ENCODE peak calls at places on chromosomes 16 and 17, in eight cellular contexts. One of them, this sample, is unnamed. For H3K4me1, H3K9me3 and H3K27me3, the result is how much of the 10 kb centered on the place peaks cover.

GRCh38 chr17:4837471-4838305 is 4.5 kb downstream of the MINK1 start:
- DNase-seq in fibroblast of lung: no peak
- DNase-seq in GM23248: no peak
- DNase-seq in cardiac muscle cell: no peak
- DNase-seq in effector memory CD4-positive, alpha-beta T cell: no peak
- DNase-seq in tibial nerve: no peak
- DNase-seq in esophagus squamous epithelium: no peak
- DNase-seq in adipocyte: no peak
- DNase-seq in this sample: no peak

GRCh38 chr17:71500761-71501555 is 619.9 kb upstream of the SOX9 start:
- DNase-seq in fibroblast of lung: no peak
- DNase-seq in GM23248: peak
- DNase-seq in cardiac muscle cell: peak
- DNase-seq in effector memory CD4-positive, alpha-beta T cell: no peak
- DNase-seq in tibial nerve: no peak
- DNase-seq in esophagus squamous epithelium: no peak
- DNase-seq in adipocyte: peak
- DNase-seq in this sample: no peak

GRCh38 chr17:59859444-59860025 is 33.2 kb downstream of the TUBD1 start:
- DNase-seq in fibroblast of lung: peak
- DNase-seq in GM23248: peak
- DNase-seq in cardiac muscle cell: peak
- DNase-seq in effector memory CD4-positive, alpha-beta T cell: no peak
- DNase-seq in tibial nerve: no peak
- DNase-seq in esophagus squamous epithelium: no peak
- DNase-seq in adipocyte: peak
- DNase-seq in this sample: no peak

GRCh38 chr16:1420111-1420539 is 422 bp downstream of the UQCC4 start:
- DNase-seq in fibroblast of lung: no peak
- DNase-seq in GM23248: peak
- DNase-seq in cardiac muscle cell: no peak
- DNase-seq in effector memory CD4-positive, alpha-beta T cell: no peak
- DNase-seq in tibial nerve: no peak
- DNase-seq in esophagus squamous epithelium: no peak
- DNase-seq in adipocyte: peak
- DNase-seq in this sample: no peak

GRCh38 chr16:89312194-89312593 is 94.7 kb downstream of the ZNF778 start:
- DNase-seq in fibroblast of lung: no peak
- DNase-seq in GM23248: no peak
- DNase-seq in cardiac muscle cell: no peak
- DNase-seq in effector memory CD4-positive, alpha-beta T cell: no peak
- DNase-seq in tibial nerve: no peak
- DNase-seq in esophagus squamous epithelium: no peak
- DNase-seq in adipocyte: no peak
- DNase-seq in this sample: no peak

GRCh38 chr17:60598001-60598736 is 1.8 kb upstream of the PPM1D start:
- DNase-seq in fibroblast of lung: no peak
- DNase-seq in GM23248: no peak
- DNase-seq in cardiac muscle cell: no peak
- DNase-seq in effector memory CD4-positive, alpha-beta T cell: no peak
- DNase-seq in tibial nerve: no peak
- DNase-seq in esophagus squamous epithelium: no peak
- DNase-seq in adipocyte: no peak
- DNase-seq in this sample: peak

GRCh38 chr17:40499551-40500189 is 1.8 kb downstream of the TNS4 start:
- DNase-seq in fibroblast of lung: peak
- DNase-seq in GM23248: peak
- DNase-seq in cardiac muscle cell: peak
- DNase-seq in effector memory CD4-positive, alpha-beta T cell: no peak
- DNase-seq in tibial nerve: peak
- DNase-seq in esophagus squamous epithelium: no peak
- DNase-seq in adipocyte: peak
- DNase-seq in this sample: peak

GRCh38 chr16:68893710-68894705 is 50.7 kb downstream of the TANGO6 start:
- DNase-seq in fibroblast of lung: peak
- DNase-seq in GM23248: peak
- DNase-seq in cardiac muscle cell: peak
- DNase-seq in effector memory CD4-positive, alpha-beta T cell: no peak
- DNase-seq in tibial nerve: no peak
- DNase-seq in esophagus squamous epithelium: no peak
- DNase-seq in adipocyte: no peak
- DNase-seq in this sample: no peak

GRCh38 chr16:64858076-64858475 is 263.8 kb downstream of the CDH11 start:
- DNase-seq in fibroblast of lung: peak
- DNase-seq in GM23248: peak
- DNase-seq in cardiac muscle cell: no peak
- DNase-seq in effector memory CD4-positive, alpha-beta T cell: no peak
- DNase-seq in tibial nerve: no peak
- DNase-seq in esophagus squamous epithelium: no peak
- DNase-seq in adipocyte: peak
- DNase-seq in this sample: no peak

GRCh38 chr16:29230671-29231091 is 175.8 kb downstream of the NPIPB11 start:
- DNase-seq in fibroblast of lung: peak
- DNase-seq in GM23248: peak
- DNase-seq in cardiac muscle cell: peak
- DNase-seq in effector memory CD4-positive, alpha-beta T cell: no peak
- DNase-seq in tibial nerve: no peak
- DNase-seq in esophagus squamous epithelium: no peak
- DNase-seq in adipocyte: peak
- DNase-seq in this sample: no peak

GRCh38 chr16:79997257-79997656 is 396.7 kb upstream of the MAF start:
- DNase-seq in fibroblast of lung: peak
- DNase-seq in GM23248: peak
- DNase-seq in cardiac muscle cell: peak
- DNase-seq in effector memory CD4-positive, alpha-beta T cell: no peak
- DNase-seq in tibial nerve: no peak
- DNase-seq in esophagus squamous epithelium: no peak
- DNase-seq in adipocyte: peak
- DNase-seq in this sample: no peak

GRCh38 chr16:67407788-67408452 is 8.4 kb downstream of the ZDHHC1 start:
- DNase-seq in fibroblast of lung: no peak
- DNase-seq in GM23248: no peak
- DNase-seq in cardiac muscle cell: no peak
- DNase-seq in effector memory CD4-positive, alpha-beta T cell: no peak
- DNase-seq in tibial nerve: no peak
- DNase-seq in esophagus squamous epithelium: no peak
- DNase-seq in adipocyte: no peak
- DNase-seq in this sample: no peak

GRCh38 chr16:82660078-82660645 is 33.4 kb downstream of the CDH13 start:
- DNase-seq in fibroblast of lung: peak
- DNase-seq in GM23248: peak
- DNase-seq in cardiac muscle cell: peak
- DNase-seq in effector memory CD4-positive, alpha-beta T cell: peak
- DNase-seq in tibial nerve: no peak
- DNase-seq in esophagus squamous epithelium: no peak
- DNase-seq in adipocyte: peak
- DNase-seq in this sample: no peak

GRCh38 chr17:561118-561517 is 153.5 kb downstream of the VPS53 start:
- DNase-seq in fibroblast of lung: peak
- DNase-seq in GM23248: peak
- DNase-seq in cardiac muscle cell: peak
- DNase-seq in effector memory CD4-positive, alpha-beta T cell: no peak
- DNase-seq in tibial nerve: no peak
- DNase-seq in esophagus squamous epithelium: no peak
- DNase-seq in adipocyte: peak
- DNase-seq in this sample: no peak

GRCh38 chr17:77729587-77729986 is 228.9 kb upstream of the TNRC6C start:
- DNase-seq in fibroblast of lung: no peak
- DNase-seq in GM23248: no peak
- DNase-seq in cardiac muscle cell: no peak
- DNase-seq in effector memory CD4-positive, alpha-beta T cell: no peak
- DNase-seq in tibial nerve: no peak
- DNase-seq in esophagus squamous epithelium: no peak
- DNase-seq in adipocyte: no peak
- DNase-seq in this sample: no peak

GRCh38 chr16:483351-484075 is 44.0 kb upstream of the CAPN15 start:
- DNase-seq in fibroblast of lung: no peak
- DNase-seq in GM23248: no peak
- DNase-seq in cardiac muscle cell: peak
- DNase-seq in effector memory CD4-positive, alpha-beta T cell: no peak
- DNase-seq in tibial nerve: no peak
- DNase-seq in esophagus squamous epithelium: no peak
- DNase-seq in adipocyte: no peak
- DNase-seq in this sample: no peak

GRCh38 chr17:46851029-46851741 is at the start of gene WNT9B:
- DNase-seq in fibroblast of lung: no peak
- DNase-seq in GM23248: peak
- DNase-seq in cardiac muscle cell: no peak
- DNase-seq in effector memory CD4-positive, alpha-beta T cell: no peak
- DNase-seq in tibial nerve: no peak
- DNase-seq in esophagus squamous epithelium: no peak
- DNase-seq in adipocyte: peak
- DNase-seq in this sample: peak

GRCh38 chr16:85120006-85120340 is 7.7 kb upstream of the CIBAR2 start:
- DNase-seq in fibroblast of lung: no peak
- DNase-seq in GM23248: no peak
- DNase-seq in cardiac muscle cell: no peak
- DNase-seq in effector memory CD4-positive, alpha-beta T cell: no peak
- DNase-seq in tibial nerve: no peak
- DNase-seq in esophagus squamous epithelium: no peak
- DNase-seq in adipocyte: no peak
- DNase-seq in this sample: no peak

GRCh38 chr16:5509794-5510193 is 412.2 kb upstream of the EEF2KMT start:
- DNase-seq in fibroblast of lung: no peak
- DNase-seq in GM23248: no peak
- DNase-seq in cardiac muscle cell: no peak
- DNase-seq in effector memory CD4-positive, alpha-beta T cell: no peak
- DNase-seq in tibial nerve: no peak
- DNase-seq in esophagus squamous epithelium: no peak
- DNase-seq in adipocyte: no peak
- DNase-seq in this sample: peak

GRCh38 chr16:10897134-10897533 is 20.1 kb downstream of the CIITA start:
- DNase-seq in fibroblast of lung: no peak
- DNase-seq in GM23248: no peak
- DNase-seq in cardiac muscle cell: no peak
- DNase-seq in effector memory CD4-positive, alpha-beta T cell: no peak
- DNase-seq in tibial nerve: no peak
- DNase-seq in esophagus squamous epithelium: no peak
- DNase-seq in adipocyte: no peak
- DNase-seq in this sample: no peak

GRCh38 chr16:68074850-68075249 is 10.3 kb upstream of the NFATC3 start:
- DNase-seq in fibroblast of lung: no peak
- DNase-seq in GM23248: no peak
- DNase-seq in cardiac muscle cell: no peak
- DNase-seq in effector memory CD4-positive, alpha-beta T cell: peak
- DNase-seq in tibial nerve: no peak
- DNase-seq in esophagus squamous epithelium: peak
- DNase-seq in adipocyte: no peak
- DNase-seq in this sample: no peak

GRCh38 chr17:38893113-38893512 is 23.3 kb downstream of the LASP1 start:
- DNase-seq in fibroblast of lung: no peak
- DNase-seq in GM23248: no peak
- DNase-seq in cardiac muscle cell: no peak
- DNase-seq in effector memory CD4-positive, alpha-beta T cell: no peak
- DNase-seq in tibial nerve: no peak
- DNase-seq in esophagus squamous epithelium: no peak
- DNase-seq in adipocyte: no peak
- DNase-seq in this sample: no peak

DNA sequence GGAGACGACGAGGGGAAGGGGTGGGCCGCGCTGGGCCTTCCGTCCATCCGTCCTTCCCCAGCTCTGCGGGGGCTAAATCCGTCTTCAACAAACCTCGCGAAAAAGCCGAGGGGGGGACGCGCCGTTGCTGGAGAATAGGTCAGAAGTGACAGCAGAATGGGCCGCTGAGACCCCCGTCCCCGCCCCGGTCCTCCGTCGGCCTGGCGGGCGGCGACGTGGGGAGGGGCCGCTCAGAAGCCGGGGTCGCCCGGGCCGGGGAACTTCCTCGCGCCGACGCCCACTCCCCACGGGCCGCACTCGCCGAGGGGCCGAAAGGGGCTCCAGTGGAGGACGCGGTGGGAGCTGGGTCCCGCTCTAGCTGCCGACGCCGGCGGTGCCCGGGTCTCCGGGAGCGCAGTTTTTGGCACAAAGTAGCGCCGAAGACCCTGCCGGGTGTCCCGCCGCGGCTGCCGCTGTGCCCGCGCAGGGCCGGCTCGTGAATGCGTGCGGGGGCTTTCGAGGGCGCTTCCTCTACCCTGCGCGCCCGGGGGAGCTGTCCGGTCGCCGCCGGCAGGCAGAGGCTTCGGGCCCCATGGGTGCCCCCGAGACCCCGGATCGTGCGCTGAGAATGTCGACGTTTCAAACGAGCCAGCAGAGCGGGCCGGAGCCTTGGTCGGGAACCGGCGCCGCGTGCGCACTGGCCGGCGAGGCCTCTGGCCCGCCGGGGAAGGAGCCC is 46.4 kb upstream of the SLC38A10 start:
- DNase-seq in fibroblast of lung: no peak
- DNase-seq in GM23248: peak
- DNase-seq in cardiac muscle cell: peak
- DNase-seq in effector memory CD4-positive, alpha-beta T cell: no peak
- DNase-seq in tibial nerve: no peak
- DNase-seq in esophagus squamous epithelium: no peak
- DNase-seq in adipocyte: no peak
- DNase-seq in this sample: no peak
- H3K4me1 ChIP-seq in fibroblast of lung: under half
- H3K4me1 ChIP-seq in GM23248: under half
- H3K4me1 ChIP-seq in cardiac muscle cell: under half
- H3K4me1 ChIP-seq in effector memory CD4-positive, alpha-beta T cell: under half
- H3K4me1 ChIP-seq in tibial nerve: half or more
- H3K4me1 ChIP-seq in esophagus squamous epithelium: under half
- H3K4me1 ChIP-seq in adipocyte: under half
- H3K4me1 ChIP-seq in this sample: under half

GRCh38 chr16:17921357-17921978 is 415.1 kb downstream of the NPIPA8 start:
- DNase-seq in fibroblast of lung: no peak
- DNase-seq in GM23248: peak
- DNase-seq in cardiac muscle cell: no peak
- DNase-seq in effector memory CD4-positive, alpha-beta T cell: no peak
- DNase-seq in tibial nerve: no peak
- DNase-seq in esophagus squamous epithelium: no peak
- DNase-seq in adipocyte: no peak
- DNase-seq in this sample: peak
- H3K9me3 ChIP-seq in fibroblast of lung: under half
- H3K9me3 ChIP-seq in GM23248: under half
- H3K9me3 ChIP-seq in cardiac muscle cell: under half
- H3K9me3 ChIP-seq in effector memory CD4-positive, alpha-beta T cell: under half
- H3K9me3 ChIP-seq in tibial nerve: under half
- H3K9me3 ChIP-seq in esophagus squamous epithelium: under half
- H3K9me3 ChIP-seq in adipocyte: under half
- H3K9me3 ChIP-seq in this sample: under half

GRCh38 chr17:7716901-7717755 is at the start of gene DNAH2:
- DNase-seq in fibroblast of lung: peak
- DNase-seq in GM23248: peak
- DNase-seq in cardiac muscle cell: peak
- DNase-seq in effector memory CD4-positive, alpha-beta T cell: no peak
- DNase-seq in tibial nerve: peak
- DNase-seq in esophagus squamous epithelium: no peak
- DNase-seq in adipocyte: peak
- DNase-seq in this sample: peak
- H3K27me3 ChIP-seq in fibroblast of lung: under half
- H3K27me3 ChIP-seq in GM23248: under half
- H3K27me3 ChIP-seq in cardiac muscle cell: under half
- H3K27me3 ChIP-seq in effector memory CD4-positive, alpha-beta T cell: under half
- H3K27me3 ChIP-seq in tibial nerve: under half
- H3K27me3 ChIP-seq in esophagus squamous epithelium: half or more
- H3K27me3 ChIP-seq in adipocyte: half or more
- H3K27me3 ChIP-seq in this sample: under half

DNA sequence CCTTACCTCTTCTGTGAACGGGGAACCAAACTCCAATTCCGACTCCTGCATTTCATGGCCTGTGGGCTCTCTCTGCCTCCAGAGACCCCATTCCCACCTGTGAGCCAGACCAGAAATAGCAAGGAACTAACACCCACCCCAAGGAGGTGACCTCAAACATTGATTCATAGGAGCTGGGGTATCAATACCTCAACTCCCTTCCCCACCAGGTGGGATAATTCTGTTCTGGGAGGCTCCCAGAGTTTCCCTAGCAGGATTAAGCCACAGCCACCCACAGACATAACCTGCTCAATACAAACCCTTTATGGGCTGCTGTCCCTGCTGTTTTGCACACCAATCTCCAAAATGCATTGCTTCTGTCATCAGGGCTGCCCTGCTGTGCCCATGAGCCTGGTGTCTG is 59.6 kb upstream of the FOXF1 start:
- DNase-seq in fibroblast of lung: no peak
- DNase-seq in GM23248: no peak
- DNase-seq in cardiac muscle cell: no peak
- DNase-seq in effector memory CD4-positive, alpha-beta T cell: no peak
- DNase-seq in tibial nerve: no peak
- DNase-seq in esophagus squamous epithelium: no peak
- DNase-seq in adipocyte: no peak
- DNase-seq in this sample: no peak
- H3K4me1 ChIP-seq in fibroblast of lung: under half
- H3K4me1 ChIP-seq in GM23248: under half
- H3K4me1 ChIP-seq in cardiac muscle cell: under half
- H3K4me1 ChIP-seq in effector memory CD4-positive, alpha-beta T cell: under half
- H3K4me1 ChIP-seq in tibial nerve: under half
- H3K4me1 ChIP-seq in esophagus squamous epithelium: under half
- H3K4me1 ChIP-seq in adipocyte: under half
- H3K4me1 ChIP-seq in this sample: under half

This sample was measured in colonic mucosa.